ENCODE peak calls at places on chromosomes 12 and 14, in four cellular contexts. One of them, this sample, is unnamed.

GRCh38 chr14:32720927-32721326 is 217.8 kb upstream of the NPAS3 start:
- DNase-seq in fibroblast of pulmonary artery: peak
- DNase-seq in astrocyte of the spinal cord: no peak
- DNase-seq in fibroblast of lung: peak
- DNase-seq in this sample: no peak

GRCh38 chr12:46674126-46674525 is 151.7 kb downstream of the SLC38A4 start:
- DNase-seq in astrocyte of the spinal cord: no peak
- DNase-seq in fibroblast of lung: no peak
- DNase-seq in fibroblast of pulmonary artery: no peak
- DNase-seq in this sample: no peak

GRCh38 chr12:109544955-109545531 is 28.3 kb downstream of the MMAB start:
- DNase-seq in astrocyte of the spinal cord: no peak
- DNase-seq in fibroblast of lung: peak
- DNase-seq in fibroblast of pulmonary artery: peak
- DNase-seq in this sample: no peak

GRCh38 chr14:19729763-19730162 is 13.6 kb upstream of the OR4Q3 start:
- DNase-seq in astrocyte of the spinal cord: no peak
- DNase-seq in fibroblast of lung: no peak
- DNase-seq in fibroblast of pulmonary artery: no peak
- DNase-seq in this sample: no peak

GRCh38 chr14:66143387-66144112 is 342.6 kb upstream of the CCDC196 start:
- DNase-seq in astrocyte of the spinal cord: no peak
- DNase-seq in fibroblast of lung: no peak
- DNase-seq in fibroblast of pulmonary artery: no peak
- DNase-seq in this sample: no peak

GRCh38 chr12:116313194-116313910 is 35.9 kb upstream of the MED13L start:
- DNase-seq in astrocyte of the spinal cord: no peak
- DNase-seq in fibroblast of lung: no peak
- DNase-seq in fibroblast of pulmonary artery: peak
- DNase-seq in this sample: no peak

GRCh38 chr12:62933871-62934798 is 815 bp downstream of the PPM1H start:
- DNase-seq in astrocyte of the spinal cord: peak
- DNase-seq in fibroblast of pulmonary artery: peak
- DNase-seq in fibroblast of lung: peak
- DNase-seq in this sample: peak

GRCh38 chr14:55535521-55536207 is 44.3 kb upstream of the KTN1 start:
- DNase-seq in fibroblast of lung: peak
- DNase-seq in astrocyte of the spinal cord: peak
- DNase-seq in fibroblast of pulmonary artery: no peak
- DNase-seq in this sample: no peak

GRCh38 chr12:104673294-104674062 is 216.7 kb downstream of the CHST11 start:
- DNase-seq in fibroblast of lung: no peak
- DNase-seq in astrocyte of the spinal cord: no peak
- DNase-seq in fibroblast of pulmonary artery: peak
- DNase-seq in this sample: no peak

GRCh38 chr14:105333020-105333490 is 18.5 kb downstream of the PACS2 start:
- DNase-seq in astrocyte of the spinal cord: no peak
- DNase-seq in fibroblast of pulmonary artery: no peak
- DNase-seq in fibroblast of lung: no peak
- DNase-seq in this sample: no peak

GRCh38 chr12:1993871-1994371 is 10.3 kb downstream of the DCP1B start:
- DNase-seq in astrocyte of the spinal cord: peak
- DNase-seq in fibroblast of pulmonary artery: peak
- DNase-seq in fibroblast of lung: peak
- DNase-seq in this sample: no peak

GRCh38 chr12:57609781-57610552 is 1.3 kb upstream of the ARHGEF25 start:
- DNase-seq in astrocyte of the spinal cord: no peak
- DNase-seq in fibroblast of pulmonary artery: no peak
- DNase-seq in fibroblast of lung: no peak
- DNase-seq in this sample: peak

GRCh38 chr12:42706331-42706730 is 116.8 kb upstream of the PRICKLE1 start:
- DNase-seq in fibroblast of lung: peak
- DNase-seq in fibroblast of pulmonary artery: no peak
- DNase-seq in astrocyte of the spinal cord: no peak
- DNase-seq in this sample: no peak

GRCh38 chr12:15719230-15719629 is 70.0 kb downstream of the EPS8 start:
- DNase-seq in astrocyte of the spinal cord: no peak
- DNase-seq in fibroblast of pulmonary artery: peak
- DNase-seq in fibroblast of lung: no peak
- DNase-seq in this sample: no peak

GRCh38 chr12:57498571-57498970 is 10.7 kb downstream of the MARS1 start:
- DNase-seq in fibroblast of pulmonary artery: no peak
- DNase-seq in astrocyte of the spinal cord: no peak
- DNase-seq in fibroblast of lung: no peak
- DNase-seq in this sample: no peak

GRCh38 chr12:26149963-26150362 is 25.1 kb upstream of the BHLHE41 start:
- DNase-seq in fibroblast of lung: no peak
- DNase-seq in fibroblast of pulmonary artery: no peak
- DNase-seq in astrocyte of the spinal cord: no peak
- DNase-seq in this sample: no peak

GRCh38 chr14:96741151-96741977 is 55.8 kb upstream of the VRK1 start:
- DNase-seq in fibroblast of lung: peak
- DNase-seq in astrocyte of the spinal cord: peak
- DNase-seq in fibroblast of pulmonary artery: peak
- DNase-seq in this sample: peak

GRCh38 chr12:103560604-103561101 is 26.4 kb upstream of the STAB2 start:
- DNase-seq in fibroblast of pulmonary artery: peak
- DNase-seq in astrocyte of the spinal cord: peak
- DNase-seq in fibroblast of lung: peak
- DNase-seq in this sample: no peak

DNA sequence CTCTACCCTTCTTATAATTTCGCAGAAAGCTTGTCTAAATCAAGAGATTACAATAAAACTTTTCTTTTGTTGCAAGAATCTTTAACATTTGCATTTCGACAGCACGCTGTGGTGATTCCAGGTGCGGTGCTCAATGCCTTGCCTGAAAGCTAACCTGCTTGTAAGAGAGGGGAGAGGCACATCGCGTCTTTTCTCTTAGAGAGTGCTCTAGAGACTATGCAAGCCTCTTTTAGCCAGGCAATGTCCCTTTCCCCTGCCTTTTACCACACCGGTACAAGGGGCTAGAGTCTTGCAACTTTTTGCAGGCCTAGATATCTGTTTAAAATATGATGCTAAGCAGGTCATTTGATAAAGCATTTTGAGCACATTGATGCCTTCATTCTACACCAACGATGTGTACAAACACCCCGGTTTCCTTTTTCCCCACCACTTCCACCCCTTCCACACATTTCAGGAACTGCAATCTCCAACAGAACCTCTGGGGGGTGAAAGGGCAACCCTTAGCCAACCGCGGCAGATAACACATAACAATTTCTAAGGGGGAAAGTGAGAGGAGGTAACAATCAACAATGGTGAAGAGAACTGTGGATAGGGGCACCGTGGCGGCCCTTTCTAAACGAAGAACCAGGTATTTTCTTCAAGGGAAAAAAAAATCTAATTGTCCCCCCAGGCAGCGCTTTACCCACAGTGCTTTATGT is 1.3 kb downstream of the KITLG start:
- DNase-seq in fibroblast of pulmonary artery: no peak
- DNase-seq in fibroblast of lung: no peak
- DNase-seq in astrocyte of the spinal cord: no peak
- DNase-seq in this sample: peak
- TF ChIP-seq CTCF in fibroblast of pulmonary artery: peak
- TF ChIP-seq CTCF in fibroblast of lung: peak
- TF ChIP-seq CTCF in astrocyte of the spinal cord: peak
- TF ChIP-seq CTCF in this sample: no peak

DNA sequence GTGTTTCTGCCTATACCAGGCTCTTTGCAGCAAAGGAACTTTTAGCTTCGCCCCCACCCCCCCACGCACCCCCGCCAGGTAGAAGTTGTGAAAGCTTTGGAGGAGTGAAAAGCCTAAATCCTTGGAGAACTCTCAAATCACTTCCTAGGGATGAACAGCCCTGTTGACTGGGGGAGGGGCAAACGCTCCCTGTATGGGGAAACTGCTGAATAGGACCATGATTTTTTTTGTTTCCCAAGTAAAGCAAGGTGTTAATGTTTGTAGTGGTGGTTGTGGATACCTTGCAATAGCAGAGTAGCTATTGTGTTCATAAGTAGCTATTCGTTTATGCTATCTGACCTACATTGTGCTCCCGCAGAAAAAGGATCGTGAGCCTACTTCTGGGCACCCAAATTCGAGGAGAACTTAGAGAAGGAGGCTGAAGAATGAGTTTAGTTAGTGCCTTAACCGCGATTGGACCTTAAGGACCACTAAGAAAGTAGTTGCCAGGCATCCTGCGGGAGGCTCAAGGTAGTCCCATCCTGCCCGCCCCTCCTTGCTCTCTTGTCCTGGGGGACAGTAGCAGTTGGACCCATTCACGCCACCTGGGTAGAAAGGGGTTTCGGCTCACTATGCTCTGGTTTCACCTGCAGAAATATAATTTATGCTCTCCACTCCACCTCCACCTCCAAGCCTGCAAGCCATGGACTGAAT is 901 bp upstream of the NFKBIA start:
- DNase-seq in astrocyte of the spinal cord: no peak
- DNase-seq in fibroblast of pulmonary artery: no peak
- DNase-seq in fibroblast of lung: no peak
- DNase-seq in this sample: no peak
- TF ChIP-seq CTCF in astrocyte of the spinal cord: no peak
- TF ChIP-seq CTCF in fibroblast of pulmonary artery: no peak
- TF ChIP-seq CTCF in fibroblast of lung: no peak
- TF ChIP-seq CTCF in this sample: no peak

GRCh38 chr12:111335811-111336210 is 33.1 kb downstream of the PHETA1 start:
- DNase-seq in astrocyte of the spinal cord: no peak
- DNase-seq in fibroblast of lung: no peak
- DNase-seq in fibroblast of pulmonary artery: no peak
- DNase-seq in this sample: no peak

GRCh38 chr12:111328138-111328537 is 40.8 kb downstream of the PHETA1 start:
- DNase-seq in fibroblast of lung: no peak
- DNase-seq in fibroblast of pulmonary artery: no peak
- DNase-seq in astrocyte of the spinal cord: no peak
- DNase-seq in this sample: no peak

GRCh38 chr12:111334393-111334915 is 34.4 kb downstream of the PHETA1 start:
- DNase-seq in fibroblast of lung: no peak
- DNase-seq in fibroblast of pulmonary artery: no peak
- DNase-seq in astrocyte of the spinal cord: no peak
- DNase-seq in this sample: no peak

GRCh38 chr12:111327474-111327873 is 41.4 kb downstream of the PHETA1 start:
- DNase-seq in fibroblast of pulmonary artery: no peak
- DNase-seq in fibroblast of lung: no peak
- DNase-seq in astrocyte of the spinal cord: no peak
- DNase-seq in this sample: no peak

DNA sequence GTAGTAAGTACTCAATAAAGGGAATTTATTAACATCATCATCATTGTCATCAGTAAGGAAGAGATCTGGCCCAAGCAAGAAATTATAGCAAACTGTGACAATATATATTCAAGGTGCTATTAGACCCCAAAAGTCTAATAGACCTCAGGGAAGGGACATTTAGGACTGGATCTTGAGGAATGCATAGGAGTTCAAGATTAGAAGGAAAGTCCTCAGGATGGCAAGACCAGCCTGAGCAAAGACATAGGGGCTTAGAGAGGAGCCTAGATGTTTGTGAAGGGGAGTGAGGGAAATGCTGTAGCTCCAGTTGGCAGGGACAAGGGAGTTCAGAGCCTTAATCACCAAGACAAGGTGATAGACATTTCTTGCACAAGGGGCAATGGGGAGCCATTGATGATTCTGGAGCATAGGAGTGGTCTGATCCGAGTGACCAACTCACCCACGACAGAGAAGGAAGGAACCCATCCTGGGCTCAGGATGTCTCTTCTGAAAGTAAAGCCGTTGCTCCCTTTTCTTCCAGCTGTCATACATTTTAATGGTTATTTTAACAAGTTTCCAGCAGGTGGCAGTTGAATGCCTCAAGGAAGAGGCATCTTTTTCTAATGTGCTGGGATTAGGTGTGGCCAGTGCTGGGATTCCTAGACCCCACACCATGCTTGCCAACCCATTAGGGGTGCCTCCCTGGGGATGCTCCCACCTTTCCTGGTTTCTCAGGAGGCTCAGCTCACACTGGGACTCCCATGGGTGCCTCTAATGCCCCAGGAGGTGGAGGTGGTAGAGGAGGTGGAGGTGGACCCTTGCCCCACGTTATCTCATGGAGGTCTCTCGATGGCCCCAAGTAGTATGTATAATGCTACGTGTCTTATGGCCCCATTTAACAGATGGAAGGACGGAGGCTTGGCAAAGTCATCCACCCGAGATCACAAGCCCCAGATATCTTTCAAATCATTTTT is 37.8 kb downstream of the PHETA1 start:
- DNase-seq in fibroblast of lung: peak
- DNase-seq in astrocyte of the spinal cord: peak
- DNase-seq in fibroblast of pulmonary artery: peak
- DNase-seq in this sample: no peak
- TF ChIP-seq CTCF in fibroblast of lung: peak
- TF ChIP-seq CTCF in astrocyte of the spinal cord: peak
- TF ChIP-seq CTCF in fibroblast of pulmonary artery: peak
- TF ChIP-seq CTCF in this sample: peak

GRCh38 chr12:76055393-76055792 is 23.8 kb upstream of the PHLDA1 start:
- DNase-seq in fibroblast of pulmonary artery: no peak
- DNase-seq in astrocyte of the spinal cord: no peak
- DNase-seq in fibroblast of lung: no peak
- DNase-seq in this sample: no peak
- TF ChIP-seq CTCF in fibroblast of pulmonary artery: no peak
- TF ChIP-seq CTCF in astrocyte of the spinal cord: no peak
- TF ChIP-seq CTCF in fibroblast of lung: peak
- TF ChIP-seq CTCF in this sample: no peak

GRCh38 chr12:52175411-52176350 is 16.1 kb downstream of the KRT80 start:
- DNase-seq in fibroblast of lung: peak
- DNase-seq in fibroblast of pulmonary artery: peak
- DNase-seq in astrocyte of the spinal cord: peak
- DNase-seq in this sample: no peak
- TF ChIP-seq CTCF in fibroblast of lung: peak
- TF ChIP-seq CTCF in fibroblast of pulmonary artery: peak
- TF ChIP-seq CTCF in astrocyte of the spinal cord: peak
- TF ChIP-seq CTCF in this sample: no peak

This sample was measured in GM13977.